ENCODE peak calls at places on chromosomes 16 and 17, in five cellular contexts. X is caudate nucleus, P is NCI-H345, D is ELR, K is tibial artery. O is an unnamed sample.
A peak's percentile ranks its signal among the peaks of the same experiment; 100 is the strongest.

GRCh38 chr17:67139289-67139688 is 94.9 kb downstream of the CACNG1 start:
- DNase-seq in P (no peak), D (no peak), K (no peak), X (no peak), O (no peak)

GRCh38 chr17:63841350-63842172 is 924 bp downstream of the SMARCD2 start:
- DNase-seq in X (no peak), D (peak; percentile 61), P (peak; percentile 35), K (peak; percentile 83), O (peak; percentile 78)

GRCh38 chr17:27513849-27514248 is 57.6 kb downstream of the KSR1 start:
- DNase-seq in P (no peak), D (no peak), X (no peak), K (no peak), O (no peak)

GRCh38 chr17:17229416-17230098 is 7.4 kb downstream of the FLCN start:
- DNase-seq in X (no peak), P (no peak), K (no peak), D (no peak), O (no peak)

GRCh38 chr16:12535535-12536411 is 267.9 kb downstream of the CPPED1 start:
- DNase-seq in D (no peak), K (no peak), X (no peak), P (no peak), O (peak; percentile 5)

GRCh38 chr17:82874011-82874835 is 34.4 kb upstream of the ZNF750 start:
- DNase-seq in D (no peak), P (no peak), K (no peak), X (no peak), O (no peak)

GRCh38 chr16:85436636-85437160 is 176.4 kb upstream of the GSE1 start:
- DNase-seq in D (no peak), P (no peak), X (no peak), K (no peak), O (no peak)

GRCh38 chr17:28204751-28205150 is 114.2 kb upstream of the TMEM97 start:
- DNase-seq in P (no peak), X (no peak), D (peak; percentile 72), K (no peak), O (no peak)

GRCh38 chr17:74790206-74791066 is 14.3 kb upstream of the NAT9 start:
- DNase-seq in P (no peak), X (no peak), D (no peak), K (no peak), O (no peak)

GRCh38 chr16:1972490-1972877 is 631 bp downstream of the TBL3 start:
- DNase-seq in P (no peak), K (no peak), D (peak; percentile 55), X (no peak), O (peak; percentile 26)

GRCh38 chr16:629289-630023 is 1.3 kb upstream of the WFIKKN1 start:
- DNase-seq in P (no peak), K (no peak), X (no peak), D (no peak), O (no peak)

GRCh38 chr17:47884427-47884740 is 11.7 kb upstream of the SP2 start:
- DNase-seq in K (no peak), X (no peak), P (no peak), D (no peak), O (no peak)

O was measured in choroid plexus epithelial cell.